ENCODE peak calls at places on chromosomes 12 and 14, in four cellular contexts. One of them, this sample, is unnamed.

GRCh38 chr14:53979141-53979673 is 22.6 kb upstream of the BMP4 start:
- DNase-seq in ascending aorta: no peak
- DNase-seq in uterus: no peak
- DNase-seq in colonic mucosa: no peak
- DNase-seq in this sample: no peak

GRCh38 chr12:89417246-89417977 is 65.1 kb upstream of the DUSP6 start:
- DNase-seq in ascending aorta: no peak
- DNase-seq in uterus: no peak
- DNase-seq in colonic mucosa: no peak
- DNase-seq in this sample: peak; percentile 27

GRCh38 chr14:25698111-25698510 is 648.2 kb upstream of the STXBP6 start:
- DNase-seq in ascending aorta: no peak
- DNase-seq in uterus: no peak
- DNase-seq in colonic mucosa: no peak
- DNase-seq in this sample: no peak

GRCh38 chr12:94297325-94297724 is 148.9 kb downstream of the PLXNC1 start:
- DNase-seq in ascending aorta: no peak
- DNase-seq in uterus: no peak
- DNase-seq in colonic mucosa: no peak
- DNase-seq in this sample: no peak

GRCh38 chr12:105561981-105562726 is 231.7 kb downstream of the C12orf75 start:
- DNase-seq in ascending aorta: peak; percentile 82
- DNase-seq in uterus: peak; percentile 76
- DNase-seq in colonic mucosa: peak; percentile 44
- DNase-seq in this sample: peak; percentile 81

GRCh38 chr12:77120695-77121094 is 55.3 kb upstream of the E2F7 start:
- DNase-seq in ascending aorta: no peak
- DNase-seq in uterus: no peak
- DNase-seq in colonic mucosa: no peak
- DNase-seq in this sample: peak; percentile 38

GRCh38 chr12:105275997-105276760 is 40.2 kb upstream of the APPL2 start:
- DNase-seq in ascending aorta: no peak
- DNase-seq in uterus: no peak
- DNase-seq in colonic mucosa: no peak
- DNase-seq in this sample: no peak

GRCh38 chr12:120199595-120200306 is 1.2 kb downstream of the RPLP0 start:
- DNase-seq in ascending aorta: peak; percentile 74
- DNase-seq in uterus: peak; percentile 59
- DNase-seq in colonic mucosa: no peak
- DNase-seq in this sample: peak; percentile 75

GRCh38 chr12:111344254-111344875 is 24.5 kb downstream of the PHETA1 start:
- DNase-seq in ascending aorta: no peak
- DNase-seq in uterus: no peak
- DNase-seq in colonic mucosa: no peak
- DNase-seq in this sample: no peak

GRCh38 chr12:18754118-18754707 is 16.3 kb downstream of the CAPZA3 start:
- DNase-seq in ascending aorta: no peak
- DNase-seq in uterus: no peak
- DNase-seq in colonic mucosa: no peak
- DNase-seq in this sample: no peak

GRCh38 chr12:104668274-104668718 is 211.5 kb downstream of the CHST11 start:
- DNase-seq in ascending aorta: no peak
- DNase-seq in uterus: peak; percentile 64
- DNase-seq in colonic mucosa: peak; percentile 45
- DNase-seq in this sample: no peak

GRCh38 chr14:55710506-55711041 is 130.6 kb downstream of the KTN1 start:
- DNase-seq in ascending aorta: no peak
- DNase-seq in uterus: no peak
- DNase-seq in colonic mucosa: no peak
- DNase-seq in this sample: no peak

GRCh38 chr14:100330396-100330931 is 7.3 kb downstream of the SLC25A47 start:
- DNase-seq in ascending aorta: no peak
- DNase-seq in uterus: no peak
- DNase-seq in colonic mucosa: no peak
- DNase-seq in this sample: no peak

GRCh38 chr14:85943187-85943586 is 413.2 kb downstream of the FLRT2 start:
- DNase-seq in ascending aorta: no peak
- DNase-seq in uterus: no peak
- DNase-seq in colonic mucosa: no peak
- DNase-seq in this sample: no peak

GRCh38 chr14:29741909-29742401 is 185.7 kb downstream of the PRKD1 start:
- DNase-seq in ascending aorta: peak; percentile 68
- DNase-seq in uterus: peak; percentile 30
- DNase-seq in colonic mucosa: no peak
- DNase-seq in this sample: peak; percentile 21

GRCh38 chr12:103833095-103833777 is 7.8 kb downstream of the NT5DC3 start:
- DNase-seq in ascending aorta: no peak
- DNase-seq in uterus: no peak
- DNase-seq in colonic mucosa: no peak
- DNase-seq in this sample: no peak

GRCh38 chr14:91142214-91142668 is 28.4 kb downstream of the DGLUCY start:
- DNase-seq in ascending aorta: no peak
- DNase-seq in uterus: no peak
- DNase-seq in colonic mucosa: no peak
- DNase-seq in this sample: no peak

GRCh38 chr12:26119391-26119981 is 5.4 kb downstream of the BHLHE41 start:
- DNase-seq in ascending aorta: no peak
- DNase-seq in uterus: peak; percentile 45
- DNase-seq in colonic mucosa: peak; percentile 40
- DNase-seq in this sample: no peak

GRCh38 chr12:50217202-50217601 is 50.0 kb upstream of the CERS5 start:
- DNase-seq in ascending aorta: no peak
- DNase-seq in uterus: no peak
- DNase-seq in colonic mucosa: no peak
- DNase-seq in this sample: no peak

GRCh38 chr12:25716842-25717241 is 163.8 kb upstream of the LMNTD1 start:
- DNase-seq in ascending aorta: no peak
- DNase-seq in uterus: no peak
- DNase-seq in colonic mucosa: no peak
- DNase-seq in this sample: no peak

GRCh38 chr12:39252628-39253027 is 190.3 kb downstream of the KIF21A start:
- DNase-seq in ascending aorta: no peak
- DNase-seq in uterus: no peak
- DNase-seq in colonic mucosa: no peak
- DNase-seq in this sample: peak; percentile 39

GRCh38 chr12:52600475-52600874 is 788 bp downstream of the KRT72 start:
- DNase-seq in ascending aorta: no peak
- DNase-seq in uterus: no peak
- DNase-seq in colonic mucosa: no peak
- DNase-seq in this sample: no peak

GRCh38 chr12:52600941-52601481 is at the start of gene KRT72:
- DNase-seq in ascending aorta: no peak
- DNase-seq in uterus: no peak
- DNase-seq in colonic mucosa: no peak
- DNase-seq in this sample: no peak

GRCh38 chr12:52600071-52600470 is 1.2 kb downstream of the KRT72 start:
- DNase-seq in ascending aorta: no peak
- DNase-seq in uterus: no peak
- DNase-seq in colonic mucosa: no peak
- DNase-seq in this sample: no peak

GRCh38 chr12:52602552-52602951 is 1.3 kb upstream of the KRT72 start:
- DNase-seq in ascending aorta: no peak
- DNase-seq in uterus: no peak
- DNase-seq in colonic mucosa: no peak
- DNase-seq in this sample: no peak

GRCh38 chr12:52601671-52602070 is 408 bp upstream of the KRT72 start:
- DNase-seq in ascending aorta: no peak
- DNase-seq in uterus: no peak
- DNase-seq in colonic mucosa: no peak
- DNase-seq in this sample: no peak
- H3K27me3 ChIP-seq in ascending aorta: peaks cover 6% of the 10 kb centered on the region
- H3K27me3 ChIP-seq in uterus: no peaks in the 10 kb centered on the region
- H3K27me3 ChIP-seq in colonic mucosa: peaks cover 15% of the 10 kb centered on the region
- H3K27me3 ChIP-seq in this sample: peaks cover 12% of the 10 kb centered on the region

GRCh38 chr14:68780358-68781160 is 12.3 kb downstream of the ZFP36L1 start:
- DNase-seq in ascending aorta: peak; percentile 74
- DNase-seq in uterus: peak; percentile 88
- DNase-seq in colonic mucosa: peak; percentile 71
- DNase-seq in this sample: peak; percentile 58
- H3K27me3 ChIP-seq in ascending aorta: no peaks in the 10 kb centered on the region
- H3K27me3 ChIP-seq in uterus: no peaks in the 10 kb centered on the region
- H3K27me3 ChIP-seq in colonic mucosa: no peaks in the 10 kb centered on the region
- H3K27me3 ChIP-seq in this sample: no peaks in the 10 kb centered on the region

DNA sequence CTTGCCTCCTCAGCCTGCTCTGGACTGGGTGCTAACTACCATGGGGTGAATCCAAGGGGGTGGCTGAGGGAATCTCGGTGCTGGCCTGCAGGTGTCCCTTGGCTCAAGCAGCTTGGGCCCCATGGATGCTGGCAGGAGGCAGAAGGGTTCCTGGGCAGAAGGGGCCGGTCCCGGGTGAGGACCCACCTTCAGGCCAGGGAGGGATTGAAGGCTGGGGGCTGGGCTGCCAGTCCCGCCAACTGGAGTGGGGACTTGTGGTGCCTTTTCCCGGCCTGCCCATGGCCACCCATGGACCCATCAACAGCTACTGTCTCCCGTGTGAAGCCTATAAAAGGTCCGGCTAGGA is 550.1 kb downstream of the SLC6A15 start:
- DNase-seq in ascending aorta: peak; percentile 48
- DNase-seq in uterus: no peak
- DNase-seq in colonic mucosa: no peak
- DNase-seq in this sample: no peak
- H3K27me3 ChIP-seq in ascending aorta: no peaks in the 10 kb centered on the region
- H3K27me3 ChIP-seq in uterus: no peaks in the 10 kb centered on the region
- H3K27me3 ChIP-seq in colonic mucosa: no peaks in the 10 kb centered on the region
- H3K27me3 ChIP-seq in this sample: no peaks in the 10 kb centered on the region

GRCh38 chr14:47675489-47676300 is at the start of gene MDGA2:
- DNase-seq in ascending aorta: no peak
- DNase-seq in uterus: no peak
- DNase-seq in colonic mucosa: no peak
- DNase-seq in this sample: peak; percentile 42
- H3K27me3 ChIP-seq in ascending aorta: no peaks in the 10 kb centered on the region
- H3K27me3 ChIP-seq in uterus: no peaks in the 10 kb centered on the region
- H3K27me3 ChIP-seq in colonic mucosa: peaks cover 11% of the 10 kb centered on the region
- H3K27me3 ChIP-seq in this sample: peaks cover 10% of the 10 kb centered on the region

GRCh38 chr14:36513451-36514277 is 6.4 kb downstream of the NKX2-1 start:
- DNase-seq in ascending aorta: no peak
- DNase-seq in uterus: no peak
- DNase-seq in colonic mucosa: no peak
- DNase-seq in this sample: no peak
- H3K27me3 ChIP-seq in ascending aorta: peaks cover 13% of the 10 kb centered on the region
- H3K27me3 ChIP-seq in uterus: peaks cover 5% of the 10 kb centered on the region
- H3K27me3 ChIP-seq in colonic mucosa: peaks cover 98% of the 10 kb centered on the region
- H3K27me3 ChIP-seq in this sample: peaks cover 6% of the 10 kb centered on the region

GRCh38 chr14:93017898-93018297 is 94.9 kb downstream of the CHGA start:
- DNase-seq in ascending aorta: no peak
- DNase-seq in uterus: no peak
- DNase-seq in colonic mucosa: no peak
- DNase-seq in this sample: no peak

GRCh38 chr14:93018401-93018800 is 95.5 kb downstream of the CHGA start:
- DNase-seq in ascending aorta: no peak
- DNase-seq in uterus: no peak
- DNase-seq in colonic mucosa: no peak
- DNase-seq in this sample: no peak

GRCh38 chr14:93019970-93020369 is 95.8 kb downstream of the ITPK1 start:
- DNase-seq in ascending aorta: no peak
- DNase-seq in uterus: no peak
- DNase-seq in colonic mucosa: no peak
- DNase-seq in this sample: no peak

GRCh38 chr14:93017341-93017797 is 94.4 kb downstream of the CHGA start:
- DNase-seq in ascending aorta: no peak
- DNase-seq in uterus: peak; percentile 72
- DNase-seq in colonic mucosa: no peak
- DNase-seq in this sample: no peak

DNA sequence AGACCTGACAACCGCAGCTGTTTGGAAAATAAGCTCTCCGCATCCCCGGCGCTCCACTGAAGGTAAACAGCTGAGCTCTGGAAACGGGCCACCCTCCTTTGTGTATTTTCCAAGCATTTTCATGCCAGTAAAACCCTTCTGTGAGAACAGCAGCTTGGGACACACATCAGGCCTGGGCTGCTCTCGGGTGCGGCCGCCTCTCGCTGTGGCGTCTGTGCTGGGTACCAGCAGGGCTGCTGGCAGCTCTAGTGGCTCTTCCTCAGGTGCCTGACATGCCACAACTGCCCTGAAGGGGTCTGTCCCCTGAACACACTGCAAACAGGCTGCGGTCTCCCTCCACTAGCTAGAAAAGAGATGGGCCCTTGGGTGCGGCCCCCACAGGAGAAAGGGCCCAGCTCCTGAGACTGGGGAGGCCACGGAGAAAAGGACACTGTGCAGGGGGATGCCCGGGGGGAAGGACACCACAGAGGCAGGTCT is 96.3 kb downstream of the ITPK1 start:
- DNase-seq in ascending aorta: no peak
- DNase-seq in uterus: peak; percentile 79
- DNase-seq in colonic mucosa: no peak
- DNase-seq in this sample: no peak
- H3K27me3 ChIP-seq in ascending aorta: no peaks in the 10 kb centered on the region
- H3K27me3 ChIP-seq in uterus: no peaks in the 10 kb centered on the region
- H3K27me3 ChIP-seq in colonic mucosa: no peaks in the 10 kb centered on the region
- H3K27me3 ChIP-seq in this sample: no peaks in the 10 kb centered on the region